ENCODE peak calls at places on chromosome 18, in six cellular contexts. W, O, V, B, C and R are unnamed samples.
A peak's percentile ranks its signal among the peaks of the same experiment; 100 is the strongest.

GRCh38 chr18:6044773-6045172 is 149.5 kb upstream of the TMEM200C start:
- DNase-seq in W (no peak), O (no peak), V (no peak), B (no peak), C (peak; percentile 56), R (no peak)

GRCh38 chr18:39872566-39872965 is 2082.5 kb upstream of the PIK3C3 start:
- DNase-seq in W (no peak), O (no peak), V (no peak), B (no peak), C (no peak), R (no peak)

GRCh38 chr18:11149441-11150270 is at the start of gene PIEZO2:
- DNase-seq in W (peak; percentile 29), O (no peak), V (peak; percentile 2), B (no peak), C (peak; percentile 85), R (peak; percentile 30)

GRCh38 chr18:79507546-79508480 is 112.1 kb downstream of the NFATC1 start:
- DNase-seq in W (peak; percentile 67), O (no peak), V (no peak), B (peak; percentile 59), C (no peak), R (peak; percentile 60)

GRCh38 chr18:75072672-75073371 is 136.1 kb downstream of the PTGR3 start:
- DNase-seq in W (no peak), O (no peak), V (no peak), B (no peak), C (no peak), R (no peak)

GRCh38 chr18:49893036-49893435 is 79.7 kb upstream of the ACAA2 start:
- DNase-seq in W (no peak), O (no peak), V (no peak), B (no peak), C (no peak), R (no peak)

GRCh38 chr18:59272971-59273935 is at the start of gene RAX:
- DNase-seq in W (no peak), O (no peak), V (peak; percentile 43), B (no peak), C (peak; percentile 95), R (no peak)

GRCh38 chr18:79489900-79490592 is 94.3 kb downstream of the NFATC1 start:
- DNase-seq in W (no peak), O (no peak), V (no peak), B (no peak), C (no peak), R (no peak)

GRCh38 chr18:57943723-57944122 is 100.3 kb upstream of the NEDD4L start:
- DNase-seq in W (no peak), O (no peak), V (no peak), B (no peak), C (no peak), R (no peak)

GRCh38 chr18:25298853-25299274 is 53.1 kb downstream of the ZNF521 start:
- DNase-seq in W (no peak), O (peak; percentile 25), V (peak; percentile 53), B (no peak), C (no peak), R (no peak)

GRCh38 chr18:13725566-13726227 is 661 bp downstream of the FAM210A start:
- DNase-seq in W (no peak), O (no peak), V (peak; percentile 14), B (no peak), C (peak; percentile 36), R (no peak)

GRCh38 chr18:76524900-76525698 is 30.1 kb upstream of the ZNF516 start:
- DNase-seq in W (no peak), O (no peak), V (no peak), B (no peak), C (peak; percentile 65), R (peak; percentile 13)

GRCh38 chr18:6994719-6995430 is 122.7 kb downstream of the LAMA1 start:
- DNase-seq in W (no peak), O (no peak), V (no peak), B (no peak), C (no peak), R (no peak)

GRCh38 chr18:59493019-59493418 is 134.0 kb upstream of the LMAN1 start:
- DNase-seq in W (no peak), O (no peak), V (no peak), B (no peak), C (no peak), R (no peak)

GRCh38 chr18:24397131-24397693 is 412 bp downstream of the OSBPL1A start:
- DNase-seq in W (peak; percentile 44), O (peak; percentile 38), V (no peak), B (no peak), C (peak; percentile 70), R (peak; percentile 67)

GRCh38 chr18:12283666-12284065 is 24.4 kb upstream of the TUBB6 start:
- DNase-seq in W (no peak), O (no peak), V (peak; percentile 64), B (no peak), C (no peak), R (no peak)

GRCh38 chr18:34744569-34744968 is 34.5 kb downstream of the DTNA start:
- DNase-seq in W (no peak), O (no peak), V (no peak), B (no peak), C (no peak), R (no peak)

GRCh38 chr18:36688020-36688965 is 140.5 kb downstream of the TPGS2 start:
- DNase-seq in W (peak; percentile 65), O (peak; percentile 50), V (peak; percentile 74), B (no peak), C (peak; percentile 75), R (peak; percentile 66)

GRCh38 chr18:46324556-46324955 is 220.4 kb downstream of the HAUS1 start:
- DNase-seq in W (no peak), O (peak; percentile 8), V (peak; percentile 30), B (no peak), C (peak; percentile 76), R (no peak)

GRCh38 chr18:2400701-2401191 is 170.6 kb downstream of the METTL4 start:
- DNase-seq in W (no peak), O (no peak), V (no peak), B (no peak), C (no peak), R (no peak)

GRCh38 chr18:79480171-79480981 is 84.6 kb downstream of the NFATC1 start:
- DNase-seq in W (no peak), O (no peak), V (no peak), B (no peak), C (no peak), R (no peak)

GRCh38 chr18:76844742-76845477 is 22.6 kb downstream of the ZNF236 start:
- DNase-seq in W (no peak), O (no peak), V (no peak), B (no peak), C (no peak), R (no peak)

GRCh38 chr18:78704960-78705600 is 274.5 kb upstream of the SALL3 start:
- DNase-seq in W (no peak), O (no peak), V (no peak), B (peak; percentile 30), C (no peak), R (no peak)

GRCh38 chr18:11533942-11534496 is 75.4 kb upstream of the SLC35G4 start:
- DNase-seq in W (no peak), O (no peak), V (no peak), B (no peak), C (peak; percentile 18), R (no peak)

GRCh38 chr18:2612996-2613395 is 41.6 kb downstream of the NDC80 start:
- DNase-seq in W (no peak), O (no peak), V (no peak), B (no peak), C (no peak), R (no peak)

GRCh38 chr18:75198046-75198445 is 10.9 kb downstream of the PTGR3 start:
- DNase-seq in W (no peak), O (no peak), V (no peak), B (no peak), C (no peak), R (no peak)

GRCh38 chr18:23835506-23835905 is 146.3 kb downstream of the LAMA3 start:
- DNase-seq in W (no peak), O (no peak), V (no peak), B (no peak), C (no peak), R (no peak)

GRCh38 chr18:47528343-47528742 is 276.9 kb upstream of the SKOR2 start:
- DNase-seq in W (no peak), O (no peak), V (no peak), B (no peak), C (no peak), R (no peak)

GRCh38 chr18:25675123-25675850 is 323.3 kb upstream of the ZNF521 start:
- DNase-seq in W (no peak), O (no peak), V (no peak), B (no peak), C (peak; percentile 83), R (no peak)

GRCh38 chr18:58315041-58315440 is 271.0 kb downstream of the NEDD4L start:
- DNase-seq in W (no peak), O (no peak), V (no peak), B (no peak), C (no peak), R (no peak)

GRCh38 chr18:6948238-6948637 is 169.4 kb downstream of the LAMA1 start:
- DNase-seq in W (no peak), O (no peak), V (no peak), B (no peak), C (no peak), R (no peak)

GRCh38 chr18:62935994-62936393 is 220.7 kb downstream of the PHLPP1 start:
- DNase-seq in W (no peak), O (no peak), V (peak; percentile 3), B (no peak), C (peak; percentile 30), R (no peak)
- TF ChIP-seq CTCF in W (no peak), O (no peak), V (no peak), B (no peak), C (no peak), R (no peak)

DNA sequence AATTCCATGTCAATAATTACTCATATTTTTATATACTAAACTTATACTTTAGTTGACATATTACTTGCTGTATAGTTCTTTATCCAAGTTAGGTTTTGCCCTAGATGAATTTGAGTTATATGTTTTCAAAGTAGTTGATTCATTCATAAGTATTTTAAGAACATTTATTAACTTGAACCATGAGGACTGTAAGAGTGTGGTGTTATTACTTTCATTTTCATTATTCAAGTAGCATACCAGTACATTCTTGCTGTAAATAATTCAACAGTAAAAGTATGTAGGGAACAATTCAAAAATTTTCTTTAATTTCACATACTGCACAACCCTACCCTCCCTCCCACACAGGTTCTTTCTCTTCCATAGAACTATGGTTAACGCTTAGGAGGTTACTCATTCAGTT is 75.4 kb downstream of the ANKRD12 start:
- DNase-seq in W (no peak), O (no peak), V (no peak), B (no peak), C (no peak), R (no peak)
- H3K36me3 ChIP-seq in W (peaks cover 73% of the 10 kb centered on the region), O (peaks cover 36% of the 10 kb centered on the region), V (peaks cover 67% of the 10 kb centered on the region), B (peaks cover 4% of the 10 kb centered on the region), C (no peaks in the 10 kb centered on the region), R (no peaks in the 10 kb centered on the region)

DNA sequence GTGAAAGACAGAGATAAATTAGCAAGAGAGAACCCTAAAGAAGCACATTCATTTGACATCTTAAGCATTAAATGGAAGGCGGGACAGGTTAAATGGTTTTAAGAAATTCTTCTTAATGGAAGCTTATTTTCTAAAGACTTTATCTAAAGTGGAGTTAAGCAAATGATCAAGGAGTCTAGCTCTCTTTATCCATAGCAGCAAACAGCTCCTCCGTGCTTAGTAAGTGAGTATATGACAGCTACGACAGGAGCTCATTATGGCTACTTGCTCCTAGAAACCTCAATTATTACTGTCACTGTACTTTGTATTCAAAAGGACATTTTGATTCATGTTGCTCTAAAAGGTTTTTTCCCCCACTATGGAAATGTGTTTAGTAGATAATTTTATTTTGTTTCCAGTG is 444.9 kb downstream of the TMX3 start:
- DNase-seq in W (no peak), O (no peak), V (no peak), B (no peak), C (no peak), R (no peak)
- TF ChIP-seq POLR2AphosphoS5 in W (no peak), O (no peak), V (no peak), B (no peak), C (no peak), R (no peak)

GRCh38 chr18:685438-685837 is 27.0 kb downstream of the ENOSF1 start:
- DNase-seq in W (no peak), O (no peak), V (peak; percentile 55), B (no peak), C (peak; percentile 52), R (no peak)
- TF ChIP-seq CTCF in W (no peak), O (no peak), V (no peak), B (no peak), C (no peak), R (no peak)